ENCODE peak calls at places on chromosome 1, in five cellular contexts. One of them, this sample, is unnamed.

GRCh38 chr1:236151739-236152424 is 9.5 kb downstream of the GPR137B start:
- DNase-seq in brain microvascular endothelial cell: no peak
- DNase-seq in mesothelial cell of epicardium: no peak
- DNase-seq in AG09319: no peak
- DNase-seq in right atrium auricular region: no peak
- DNase-seq in this sample: no peak

GRCh38 chr1:222600274-222600673 is 10.5 kb upstream of the TAF1A start:
- DNase-seq in brain microvascular endothelial cell: no peak
- DNase-seq in mesothelial cell of epicardium: no peak
- DNase-seq in AG09319: no peak
- DNase-seq in right atrium auricular region: no peak
- DNase-seq in this sample: no peak

GRCh38 chr1:173868266-173869107 is at the start of gene ZBTB37:
- DNase-seq in brain microvascular endothelial cell: peak
- DNase-seq in mesothelial cell of epicardium: peak
- DNase-seq in AG09319: peak
- DNase-seq in right atrium auricular region: peak
- DNase-seq in this sample: no peak

GRCh38 chr1:39990428-39990827 is 35.5 kb downstream of the MFSD2A start:
- DNase-seq in brain microvascular endothelial cell: no peak
- DNase-seq in mesothelial cell of epicardium: no peak
- DNase-seq in AG09319: peak
- DNase-seq in right atrium auricular region: no peak
- DNase-seq in this sample: no peak

GRCh38 chr1:27269276-27269675 is 34.8 kb downstream of the WDTC1 start:
- DNase-seq in brain microvascular endothelial cell: no peak
- DNase-seq in mesothelial cell of epicardium: no peak
- DNase-seq in AG09319: no peak
- DNase-seq in right atrium auricular region: no peak
- DNase-seq in this sample: no peak

GRCh38 chr1:72283204-72284083 is 1.1 kb upstream of the NEGR1 start:
- DNase-seq in brain microvascular endothelial cell: peak
- DNase-seq in mesothelial cell of epicardium: peak
- DNase-seq in AG09319: no peak
- DNase-seq in right atrium auricular region: peak
- DNase-seq in this sample: peak

GRCh38 chr1:68120136-68120791 is 69.8 kb upstream of the DIRAS3 start:
- DNase-seq in brain microvascular endothelial cell: peak
- DNase-seq in mesothelial cell of epicardium: peak
- DNase-seq in AG09319: peak
- DNase-seq in right atrium auricular region: no peak
- DNase-seq in this sample: peak

GRCh38 chr1:89540406-89540970 is 15.9 kb downstream of the LRRC8B start:
- DNase-seq in brain microvascular endothelial cell: no peak
- DNase-seq in mesothelial cell of epicardium: no peak
- DNase-seq in AG09319: no peak
- DNase-seq in right atrium auricular region: no peak
- DNase-seq in this sample: no peak

GRCh38 chr1:91877574-91878208 is 8.3 kb downstream of the TGFBR3 start:
- DNase-seq in brain microvascular endothelial cell: no peak
- DNase-seq in mesothelial cell of epicardium: no peak
- DNase-seq in AG09319: no peak
- DNase-seq in right atrium auricular region: no peak
- DNase-seq in this sample: no peak

GRCh38 chr1:35708952-35709351 is 9.7 kb downstream of the C1orf216 start:
- DNase-seq in brain microvascular endothelial cell: no peak
- DNase-seq in mesothelial cell of epicardium: no peak
- DNase-seq in AG09319: no peak
- DNase-seq in right atrium auricular region: no peak
- DNase-seq in this sample: no peak

GRCh38 chr1:180632326-180633088 is 685 bp downstream of the XPR1 start:
- DNase-seq in brain microvascular endothelial cell: no peak
- DNase-seq in mesothelial cell of epicardium: peak
- DNase-seq in AG09319: no peak
- DNase-seq in right atrium auricular region: no peak
- DNase-seq in this sample: no peak

GRCh38 chr1:180639871-180640270 is 8.0 kb downstream of the XPR1 start:
- DNase-seq in brain microvascular endothelial cell: no peak
- DNase-seq in mesothelial cell of epicardium: no peak
- DNase-seq in AG09319: no peak
- DNase-seq in right atrium auricular region: no peak
- DNase-seq in this sample: no peak

GRCh38 chr1:180631766-180632325 is at the start of gene XPR1:
- DNase-seq in brain microvascular endothelial cell: peak
- DNase-seq in mesothelial cell of epicardium: peak
- DNase-seq in AG09319: peak
- DNase-seq in right atrium auricular region: peak
- DNase-seq in this sample: peak

GRCh38 chr1:180633092-180634045 is 1.5 kb downstream of the XPR1 start:
- DNase-seq in brain microvascular endothelial cell: no peak
- DNase-seq in mesothelial cell of epicardium: no peak
- DNase-seq in AG09319: peak
- DNase-seq in right atrium auricular region: no peak
- DNase-seq in this sample: no peak

DNA sequence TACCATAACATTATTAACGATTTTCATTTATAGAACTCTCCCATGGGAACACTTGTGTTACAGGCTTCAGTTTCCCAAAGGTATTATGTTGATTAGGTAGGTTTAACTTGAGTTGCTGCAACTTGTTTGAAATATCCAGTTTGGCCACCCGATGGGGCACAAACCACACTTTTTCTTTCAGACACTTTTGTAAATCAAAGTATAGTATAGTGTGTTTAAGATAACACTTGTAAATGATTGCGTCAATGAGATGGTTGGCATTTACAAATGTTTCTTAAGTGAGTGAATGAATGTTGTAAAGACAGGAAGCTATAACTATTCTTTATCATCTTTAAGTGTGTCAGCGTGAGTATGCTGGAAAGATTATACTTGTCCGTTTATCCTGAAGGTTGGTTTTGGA is 4.3 kb downstream of the XPR1 start:
- DNase-seq in brain microvascular endothelial cell: no peak
- DNase-seq in mesothelial cell of epicardium: no peak
- DNase-seq in AG09319: no peak
- DNase-seq in right atrium auricular region: no peak
- DNase-seq in this sample: no peak
- TF ChIP-seq CTCF in brain microvascular endothelial cell: no peak
- TF ChIP-seq CTCF in mesothelial cell of epicardium: no peak
- TF ChIP-seq CTCF in AG09319: no peak
- TF ChIP-seq CTCF in right atrium auricular region: peak
- TF ChIP-seq CTCF in this sample: no peak

GRCh38 chr1:53592985-53593757 is 134.0 kb downstream of the DMRTB1 start:
- DNase-seq in brain microvascular endothelial cell: no peak
- DNase-seq in mesothelial cell of epicardium: no peak
- DNase-seq in AG09319: no peak
- DNase-seq in right atrium auricular region: no peak
- DNase-seq in this sample: no peak

GRCh38 chr1:53594391-53595180 is 135.4 kb downstream of the DMRTB1 start:
- DNase-seq in brain microvascular endothelial cell: no peak
- DNase-seq in mesothelial cell of epicardium: no peak
- DNase-seq in AG09319: no peak
- DNase-seq in right atrium auricular region: no peak
- DNase-seq in this sample: no peak

GRCh38 chr1:53592521-53592982 is 133.4 kb downstream of the DMRTB1 start:
- DNase-seq in brain microvascular endothelial cell: peak
- DNase-seq in mesothelial cell of epicardium: no peak
- DNase-seq in AG09319: peak
- DNase-seq in right atrium auricular region: peak
- DNase-seq in this sample: peak

GRCh38 chr1:53591924-53592323 is 132.7 kb downstream of the DMRTB1 start:
- DNase-seq in brain microvascular endothelial cell: no peak
- DNase-seq in mesothelial cell of epicardium: no peak
- DNase-seq in AG09319: no peak
- DNase-seq in right atrium auricular region: no peak
- DNase-seq in this sample: no peak

DNA sequence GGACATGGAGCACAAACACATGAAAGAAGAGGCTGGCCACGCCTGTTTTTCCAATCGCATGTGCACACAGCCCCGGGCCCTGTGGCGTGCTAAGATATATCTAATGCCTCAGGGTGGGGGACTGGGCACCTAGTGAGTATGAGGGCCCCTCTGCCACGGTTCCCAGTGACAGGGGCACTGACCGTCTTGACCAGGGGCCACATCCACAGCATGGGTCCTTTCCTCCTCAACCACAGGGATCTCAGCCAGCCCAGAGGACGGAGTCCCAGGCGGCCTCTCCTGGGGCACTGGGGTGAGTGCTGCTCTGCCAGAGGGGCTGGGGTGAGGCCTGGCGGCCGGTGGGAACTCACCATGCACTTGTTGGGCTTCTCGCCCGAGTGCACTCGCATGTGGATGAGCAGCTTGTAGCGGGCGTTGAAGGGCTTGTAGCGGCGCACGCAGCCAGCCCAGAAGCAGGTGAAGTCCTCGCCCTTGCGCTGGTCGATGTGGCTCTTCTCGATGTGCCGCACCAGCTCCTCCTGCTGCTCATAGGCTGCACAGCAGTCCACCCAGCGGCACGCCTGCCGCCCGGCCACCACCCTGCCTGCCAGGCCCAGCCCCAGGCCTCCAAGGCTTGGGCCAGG is 134.7 kb downstream of the DMRTB1 start:
- DNase-seq in brain microvascular endothelial cell: no peak
- DNase-seq in mesothelial cell of epicardium: peak
- DNase-seq in AG09319: no peak
- DNase-seq in right atrium auricular region: no peak
- DNase-seq in this sample: no peak
- TF ChIP-seq CTCF in brain microvascular endothelial cell: peak
- TF ChIP-seq CTCF in mesothelial cell of epicardium: peak
- TF ChIP-seq CTCF in AG09319: no peak
- TF ChIP-seq CTCF in right atrium auricular region: peak
- TF ChIP-seq CTCF in this sample: no peak

GRCh38 chr1:213065800-213066199 is 14.8 kb downstream of the RPS6KC1 start:
- DNase-seq in brain microvascular endothelial cell: no peak
- DNase-seq in mesothelial cell of epicardium: no peak
- DNase-seq in AG09319: no peak
- DNase-seq in right atrium auricular region: no peak
- DNase-seq in this sample: no peak

GRCh38 chr1:213067366-213067765 is 16.3 kb downstream of the RPS6KC1 start:
- DNase-seq in brain microvascular endothelial cell: no peak
- DNase-seq in mesothelial cell of epicardium: no peak
- DNase-seq in AG09319: no peak
- DNase-seq in right atrium auricular region: no peak
- DNase-seq in this sample: no peak

GRCh38 chr1:213066363-213066762 is 15.3 kb downstream of the RPS6KC1 start:
- DNase-seq in brain microvascular endothelial cell: no peak
- DNase-seq in mesothelial cell of epicardium: no peak
- DNase-seq in AG09319: no peak
- DNase-seq in right atrium auricular region: no peak
- DNase-seq in this sample: no peak

GRCh38 chr1:213075725-213076124 is 24.7 kb downstream of the RPS6KC1 start:
- DNase-seq in brain microvascular endothelial cell: no peak
- DNase-seq in mesothelial cell of epicardium: no peak
- DNase-seq in AG09319: no peak
- DNase-seq in right atrium auricular region: no peak
- DNase-seq in this sample: no peak

GRCh38 chr1:213070399-213070798 is 19.4 kb downstream of the RPS6KC1 start:
- DNase-seq in brain microvascular endothelial cell: peak
- DNase-seq in mesothelial cell of epicardium: no peak
- DNase-seq in AG09319: peak
- DNase-seq in right atrium auricular region: no peak
- DNase-seq in this sample: peak
- TF ChIP-seq CTCF in brain microvascular endothelial cell: peak
- TF ChIP-seq CTCF in mesothelial cell of epicardium: no peak
- TF ChIP-seq CTCF in AG09319: peak
- TF ChIP-seq CTCF in right atrium auricular region: no peak
- TF ChIP-seq CTCF in this sample: peak

GRCh38 chr1:197620660-197621273 is 154.5 kb downstream of the DENND1B start:
- DNase-seq in brain microvascular endothelial cell: no peak
- DNase-seq in mesothelial cell of epicardium: no peak
- DNase-seq in AG09319: no peak
- DNase-seq in right atrium auricular region: no peak
- DNase-seq in this sample: no peak

GRCh38 chr1:197615693-197616011 is 159.6 kb downstream of the DENND1B start:
- DNase-seq in brain microvascular endothelial cell: no peak
- DNase-seq in mesothelial cell of epicardium: no peak
- DNase-seq in AG09319: no peak
- DNase-seq in right atrium auricular region: no peak
- DNase-seq in this sample: no peak

GRCh38 chr1:197618065-197618464 is 157.2 kb downstream of the DENND1B start:
- DNase-seq in brain microvascular endothelial cell: peak
- DNase-seq in mesothelial cell of epicardium: no peak
- DNase-seq in AG09319: no peak
- DNase-seq in right atrium auricular region: no peak
- DNase-seq in this sample: no peak

GRCh38 chr1:197619008-197619640 is 156.2 kb downstream of the DENND1B start:
- DNase-seq in brain microvascular endothelial cell: no peak
- DNase-seq in mesothelial cell of epicardium: no peak
- DNase-seq in AG09319: no peak
- DNase-seq in right atrium auricular region: no peak
- DNase-seq in this sample: no peak

GRCh38 chr1:197614916-197615692 is 160.2 kb downstream of the DENND1B start:
- DNase-seq in brain microvascular endothelial cell: peak
- DNase-seq in mesothelial cell of epicardium: no peak
- DNase-seq in AG09319: no peak
- DNase-seq in right atrium auricular region: no peak
- DNase-seq in this sample: no peak
- TF ChIP-seq CTCF in brain microvascular endothelial cell: peak
- TF ChIP-seq CTCF in mesothelial cell of epicardium: peak
- TF ChIP-seq CTCF in AG09319: peak
- TF ChIP-seq CTCF in right atrium auricular region: peak
- TF ChIP-seq CTCF in this sample: peak

GRCh38 chr1:234608720-234609527 is 1.1 kb downstream of the IRF2BP2 start:
- DNase-seq in brain microvascular endothelial cell: peak
- DNase-seq in mesothelial cell of epicardium: peak
- DNase-seq in AG09319: no peak
- DNase-seq in right atrium auricular region: no peak
- DNase-seq in this sample: no peak
- TF ChIP-seq CTCF in brain microvascular endothelial cell: no peak
- TF ChIP-seq CTCF in mesothelial cell of epicardium: no peak
- TF ChIP-seq CTCF in AG09319: no peak
- TF ChIP-seq CTCF in right atrium auricular region: no peak
- TF ChIP-seq CTCF in this sample: no peak

GRCh38 chr1:6208723-6209660 is 3.1 kb downstream of the RNF207 start:
- DNase-seq in brain microvascular endothelial cell: no peak
- DNase-seq in mesothelial cell of epicardium: peak
- DNase-seq in AG09319: no peak
- DNase-seq in right atrium auricular region: no peak
- DNase-seq in this sample: no peak
- TF ChIP-seq CTCF in brain microvascular endothelial cell: peak
- TF ChIP-seq CTCF in mesothelial cell of epicardium: peak
- TF ChIP-seq CTCF in AG09319: peak
- TF ChIP-seq CTCF in right atrium auricular region: peak
- TF ChIP-seq CTCF in this sample: peak

GRCh38 chr1:157878059-157878458 is 36.5 kb upstream of the CD5L start:
- DNase-seq in brain microvascular endothelial cell: peak
- DNase-seq in mesothelial cell of epicardium: no peak
- DNase-seq in AG09319: no peak
- DNase-seq in right atrium auricular region: no peak
- DNase-seq in this sample: peak
- TF ChIP-seq CTCF in brain microvascular endothelial cell: peak
- TF ChIP-seq CTCF in mesothelial cell of epicardium: no peak
- TF ChIP-seq CTCF in AG09319: peak
- TF ChIP-seq CTCF in right atrium auricular region: peak
- TF ChIP-seq CTCF in this sample: peak

GRCh38 chr1:152003846-152004442 is 10.3 kb upstream of the S100A10 start:
- DNase-seq in brain microvascular endothelial cell: no peak
- DNase-seq in mesothelial cell of epicardium: no peak
- DNase-seq in AG09319: no peak
- DNase-seq in right atrium auricular region: no peak
- DNase-seq in this sample: no peak
- TF ChIP-seq CTCF in brain microvascular endothelial cell: peak
- TF ChIP-seq CTCF in mesothelial cell of epicardium: no peak
- TF ChIP-seq CTCF in AG09319: no peak
- TF ChIP-seq CTCF in right atrium auricular region: no peak
- TF ChIP-seq CTCF in this sample: peak

This sample was measured in AG09309.